ENCODE peak calls at places on chromosomes 7 and 10, in six cellular contexts. L is sigmoid colon, M is transverse colon, I is stomach, P is A549, Q is tibial nerve. J is an unnamed sample.
A peak's percentile ranks its signal among the peaks of the same experiment; 100 is the strongest.

GRCh38 chr10:66622050-66622449 is 303.8 kb upstream of the LRRTM3 start:
- DNase-seq in L (no peak), M (no peak), I (no peak), P (no peak), Q (no peak), J (no peak)

GRCh38 chr10:90018819-90019218 is 317.4 kb downstream of the KIF20B start:
- DNase-seq in L (no peak), M (no peak), I (no peak), P (no peak), Q (no peak), J (no peak)

GRCh38 chr10:84838851-84839250 is 510.5 kb downstream of the CCSER2 start:
- DNase-seq in L (no peak), M (no peak), I (no peak), P (no peak), Q (no peak), J (no peak)

GRCh38 chr7:133794490-133794889 is 332.6 kb upstream of the LRGUK start:
- DNase-seq in L (no peak), M (no peak), I (no peak), P (no peak), Q (peak; percentile 29), J (no peak)

GRCh38 chr10:132886211-132887099 is 55.9 kb downstream of the CFAP46 start:
- DNase-seq in L (peak; percentile 56), M (peak; percentile 6), I (peak; percentile 50), P (peak; percentile 44), Q (no peak), J (no peak)

GRCh38 chr10:51203359-51203758 is 129.1 kb downstream of the PRKG1 start:
- DNase-seq in L (no peak), M (no peak), I (no peak), P (no peak), Q (no peak), J (no peak)

GRCh38 chr10:83184641-83185040 is 954.7 kb upstream of the GHITM start:
- DNase-seq in L (no peak), M (no peak), I (no peak), P (no peak), Q (no peak), J (no peak)

GRCh38 chr10:111593578-111593977 is 516.7 kb downstream of the ADRA2A start:
- DNase-seq in L (no peak), M (no peak), I (no peak), P (no peak), Q (no peak), J (no peak)

GRCh38 chr7:3277604-3278572 is 23.2 kb upstream of the SDK1 start:
- DNase-seq in L (no peak), M (no peak), I (no peak), P (no peak), Q (no peak), J (no peak)

GRCh38 chr7:140645166-140645565 is 4.6 kb upstream of the DENND2A start:
- DNase-seq in L (peak; percentile 50), M (no peak), I (no peak), P (no peak), Q (no peak), J (no peak)

GRCh38 chr7:157692156-157693011 is 355.6 kb downstream of the DNAJB6 start:
- DNase-seq in L (peak; percentile 50), M (no peak), I (no peak), P (no peak), Q (no peak), J (no peak)

GRCh38 chr10:79454259-79454658 is 8.8 kb upstream of the ZCCHC24 start:
- DNase-seq in L (peak; percentile 84), M (no peak), I (no peak), P (no peak), Q (no peak), J (no peak)

GRCh38 chr7:69941077-69941476 is 342.8 kb downstream of the AUTS2 start:
- DNase-seq in L (no peak), M (no peak), I (no peak), P (no peak), Q (no peak), J (no peak)

GRCh38 chr10:110802551-110803238 is 69.0 kb upstream of the PDCD4 start:
- DNase-seq in L (peak; percentile 84), M (peak; percentile 75), I (peak; percentile 71), P (no peak), Q (peak; percentile 70), J (no peak)

GRCh38 chr7:152588350-152588749 is 87.6 kb downstream of the XRCC2 start:
- DNase-seq in L (no peak), M (no peak), I (no peak), P (no peak), Q (no peak), J (no peak)

GRCh38 chr10:33661580-33662269 is 327.3 kb upstream of the NRP1 start:
- DNase-seq in L (peak; percentile 84), M (peak; percentile 29), I (peak; percentile 26), P (peak; percentile 42), Q (peak; percentile 45), J (peak; percentile 93)

GRCh38 chr10:71205468-71205867 is 6.9 kb upstream of the UNC5B start:
- DNase-seq in L (no peak), M (no peak), I (no peak), P (no peak), Q (no peak), J (no peak)

GRCh38 chr7:151700621-151701185 is 176.2 kb downstream of the PRKAG2 start:
- DNase-seq in L (no peak), M (no peak), I (no peak), P (no peak), Q (no peak), J (no peak)

GRCh38 chr7:46386428-46387399 is 465.6 kb upstream of the IGFBP3 start:
- DNase-seq in L (no peak), M (no peak), I (no peak), P (no peak), Q (no peak), J (no peak)

GRCh38 chr10:48309711-48310226 is 3.3 kb downstream of the MAPK8 start:
- DNase-seq in L (no peak), M (no peak), I (no peak), P (peak; percentile 24), Q (no peak), J (no peak)

GRCh38 chr10:5545426-5545777 is 20.6 kb downstream of the CALML3 start:
- DNase-seq in L (no peak), M (no peak), I (no peak), P (no peak), Q (no peak), J (no peak)

GRCh38 chr7:143284591-143285453 is at the start of gene TMEM139:
- DNase-seq in L (no peak), M (peak; percentile 85), I (peak; percentile 74), P (no peak), Q (no peak), J (no peak)

GRCh38 chr10:44879531-44879899 is 31.6 kb upstream of the TMEM72 start:
- DNase-seq in L (peak; percentile 72), M (no peak), I (no peak), P (no peak), Q (no peak), J (no peak)

GRCh38 chr7:12119638-12120303 is 91.3 kb upstream of the TMEM106B start:
- DNase-seq in L (no peak), M (no peak), I (no peak), P (no peak), Q (no peak), J (no peak)

GRCh38 chr7:71594746-71595145 is 462.8 kb downstream of the GALNT17 start:
- DNase-seq in L (no peak), M (no peak), I (no peak), P (no peak), Q (no peak), J (no peak)

GRCh38 chr10:12588091-12588850 is 238.9 kb downstream of the CAMK1D start:
- DNase-seq in L (peak; percentile 48), M (peak; percentile 24), I (no peak), P (no peak), Q (no peak), J (no peak)

DNA sequence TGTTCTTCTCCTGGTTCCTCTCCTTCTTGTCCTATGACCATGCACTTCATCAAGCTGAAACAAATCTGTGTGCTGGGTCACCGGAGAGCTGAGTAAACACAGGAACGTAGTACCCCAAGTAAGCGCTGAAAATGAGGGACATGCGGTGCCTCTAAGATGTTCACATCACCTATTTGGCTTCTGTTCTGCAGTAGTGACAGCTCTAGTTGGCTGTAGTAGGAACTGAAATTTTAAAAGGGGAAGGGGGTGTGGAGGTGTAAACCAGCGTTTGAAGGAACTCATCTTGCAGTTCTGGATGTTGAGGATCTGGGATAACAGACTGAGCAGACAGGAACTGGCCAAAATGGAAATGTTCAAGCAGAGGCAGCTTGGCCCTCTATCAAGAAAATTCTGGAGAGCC is 85.2 kb downstream of the WNT2 start:
- DNase-seq in L (no peak), M (no peak), I (no peak), P (no peak), Q (no peak), J (no peak)
- TF ChIP-seq EP300 in L (no peak), M (no peak), I (no peak), P (no peak), Q (no peak), J (no peak)

GRCh38 chr10:131163444-131163843 is 148.1 kb downstream of the TCERG1L start:
- DNase-seq in L (peak; percentile 42), M (no peak), I (no peak), P (no peak), Q (no peak), J (no peak)
- H3K4me1 ChIP-seq in L (no peaks in the 10 kb centered on the region), M (no peaks in the 10 kb centered on the region), I (no peaks in the 10 kb centered on the region), P (no peaks in the 10 kb centered on the region), Q (no peaks in the 10 kb centered on the region), J (peaks cover 5% of the 10 kb centered on the region)

DNA sequence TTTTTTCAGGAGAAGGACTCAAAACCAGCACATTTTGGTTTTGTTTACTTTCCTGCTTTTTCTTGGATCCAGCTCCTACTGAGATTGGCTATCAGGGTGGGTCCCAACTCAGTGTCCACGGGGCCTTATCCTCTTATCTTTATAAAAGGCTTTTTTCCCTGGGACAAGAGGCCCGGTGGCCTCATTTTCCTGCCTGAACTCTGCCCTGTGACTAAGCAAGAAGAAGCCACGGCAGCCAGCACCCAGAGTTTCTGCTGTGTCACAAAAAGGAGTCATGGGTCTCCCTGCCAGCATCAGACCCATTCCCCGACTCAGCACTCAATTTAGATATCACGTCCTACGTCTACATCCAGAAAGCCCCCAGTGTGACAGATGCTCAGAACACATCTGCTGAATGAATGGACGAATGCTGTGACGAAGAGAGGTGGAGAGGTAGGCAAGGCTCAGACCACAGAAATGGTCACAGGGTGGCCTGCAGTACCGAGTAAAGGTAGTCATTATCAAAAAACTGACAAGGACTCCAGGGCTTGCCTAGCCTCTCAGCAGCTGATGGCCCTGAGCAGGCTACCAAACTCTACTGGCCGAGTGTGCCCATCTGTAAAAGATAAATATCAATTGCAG is 16.7 kb downstream of the DLG5 start:
- DNase-seq in L (no peak), M (peak; percentile 66), I (peak; percentile 54), P (peak; percentile 66), Q (no peak), J (no peak)
- TF ChIP-seq EP300 in L (no peak), M (no peak), I (no peak), P (peak; percentile 12), Q (no peak), J (no peak)

DNA sequence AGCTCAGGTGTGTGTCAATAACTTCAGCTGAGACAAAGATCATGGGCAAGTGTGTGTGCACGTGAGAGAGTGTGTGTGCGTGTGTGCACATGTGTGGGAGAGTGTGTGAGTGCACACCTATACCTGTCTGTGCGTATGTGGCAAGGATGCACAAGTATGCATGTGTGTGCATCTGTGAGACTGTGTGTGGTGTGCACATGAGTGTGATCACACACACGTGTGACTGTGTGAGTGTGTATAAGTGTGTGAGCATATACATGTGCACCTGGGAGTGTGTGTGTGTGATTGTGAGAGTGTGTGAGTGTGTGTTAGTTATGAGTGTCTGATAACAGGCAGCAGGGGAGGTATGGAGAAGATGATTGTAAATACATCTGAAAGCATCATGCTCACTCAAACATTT is 657.3 kb upstream of the PFKP start:
- DNase-seq in L (no peak), M (no peak), I (no peak), P (no peak), Q (no peak), J (no peak)
- H3K4me1 ChIP-seq in L (no peaks in the 10 kb centered on the region), M (no peaks in the 10 kb centered on the region), I (no peaks in the 10 kb centered on the region), P (no peaks in the 10 kb centered on the region), Q (no peaks in the 10 kb centered on the region), J (no peaks in the 10 kb centered on the region)

GRCh38 chr10:24963646-24964045 is 11.2 kb upstream of the PRTFDC1 start:
- DNase-seq in L (no peak), M (no peak), I (no peak), P (no peak), Q (no peak), J (no peak)
- TF ChIP-seq EP300 in L (no peak), M (no peak), I (no peak), P (no peak), Q (no peak), J (no peak)